ENCODE peak calls at places on chromosomes 12 and 14, in five cellular contexts. V is hepatocyte, I is cardiac muscle cell, D is A549, A is lung. T is an unnamed sample.

GRCh38 chr14:68932219-68932618 is 46.9 kb downstream of the ACTN1 start:
- DNase-seq in A (no peak), I (no peak), D (no peak), V (no peak), T (no peak)

GRCh38 chr14:36751116-36751515 is 89.5 kb downstream of the PAX9 start:
- DNase-seq in A (no peak), D (no peak), I (no peak), V (peak; percentile 38), T (no peak)

GRCh38 chr12:112170376-112170775 is 45.0 kb downstream of the TRAFD1 start:
- DNase-seq in A (no peak), V (no peak), D (peak; percentile 49), I (no peak), T (no peak)

GRCh38 chr12:100827901-100828520 is 33.4 kb downstream of the ANO4 start:
- DNase-seq in D (peak; percentile 4), I (peak; percentile 60), V (peak; percentile 49), A (no peak), T (no peak)

GRCh38 chr12:12877789-12878455 is 13.4 kb upstream of the GPRC5A start:
- DNase-seq in D (no peak), I (no peak), A (no peak), V (no peak), T (no peak)

GRCh38 chr12:124453419-124454351 is 113.7 kb downstream of the NCOR2 start:
- DNase-seq in V (no peak), I (peak; percentile 70), A (peak; percentile 74), D (peak; percentile 84), T (no peak)

GRCh38 chr12:50933459-50934124 is 18.8 kb upstream of the HIGD1C start:
- DNase-seq in V (peak; percentile 24), I (peak; percentile 11), D (no peak), A (no peak), T (no peak)

GRCh38 chr14:99876406-99876805 is 83.2 kb downstream of the EML1 start:
- DNase-seq in D (no peak), I (no peak), V (no peak), A (no peak), T (no peak)

GRCh38 chr12:98328467-98328866 is 186.9 kb upstream of the TMPO start:
- DNase-seq in V (no peak), D (no peak), A (no peak), I (no peak), T (no peak)

GRCh38 chr14:56304456-56304855 is 186.2 kb downstream of the PELI2 start:
- DNase-seq in D (no peak), V (no peak), A (no peak), I (no peak), T (no peak)

GRCh38 chr12:132899033-132899432 is 11.6 kb upstream of the CHFR start:
- DNase-seq in D (no peak), A (no peak), V (no peak), I (no peak), T (no peak)

GRCh38 chr14:72559227-72559626 is 334.7 kb downstream of the DPF3 start:
- DNase-seq in A (no peak), V (no peak), D (no peak), I (no peak), T (no peak)

GRCh38 chr12:131162113-131162512 is 208.4 kb downstream of the ADGRD1 start:
- DNase-seq in A (no peak), V (no peak), D (no peak), I (no peak), T (no peak)

GRCh38 chr12:121294151-121294889 is 2.2 kb downstream of the CAMKK2 start:
- DNase-seq in D (no peak), I (no peak), V (no peak), A (no peak), T (no peak)

GRCh38 chr14:61677469-61677868 is 17.8 kb upstream of the HIF1A start:
- DNase-seq in D (no peak), A (no peak), I (no peak), V (no peak), T (no peak)

GRCh38 chr12:93696462-93696861 is 19.3 kb downstream of the CRADD start:
- DNase-seq in V (no peak), D (no peak), A (no peak), I (no peak), T (no peak)

GRCh38 chr12:113128802-113129663 is 6.5 kb downstream of the RASAL1 start:
- DNase-seq in V (no peak), D (no peak), A (no peak), I (no peak), T (no peak)

GRCh38 chr14:32397871-32398640 is 69.0 kb downstream of the AKAP6 start:
- DNase-seq in V (no peak), A (no peak), I (no peak), D (no peak), T (no peak)

GRCh38 chr12:64653123-64653522 is 42.8 kb downstream of the RASSF3 start:
- DNase-seq in A (no peak), V (no peak), D (no peak), I (no peak), T (no peak)

GRCh38 chr12:64655141-64655540 is 44.8 kb downstream of the RASSF3 start:
- DNase-seq in D (no peak), I (no peak), V (no peak), A (no peak), T (no peak)

GRCh38 chr12:64658892-64659481 is 48.7 kb downstream of the RASSF3 start:
- DNase-seq in A (no peak), I (peak; percentile 4), D (no peak), V (no peak), T (no peak)

GRCh38 chr12:64660237-64661018 is 50.1 kb downstream of the RASSF3 start:
- DNase-seq in I (no peak), D (no peak), A (no peak), V (no peak), T (no peak)

DNA sequence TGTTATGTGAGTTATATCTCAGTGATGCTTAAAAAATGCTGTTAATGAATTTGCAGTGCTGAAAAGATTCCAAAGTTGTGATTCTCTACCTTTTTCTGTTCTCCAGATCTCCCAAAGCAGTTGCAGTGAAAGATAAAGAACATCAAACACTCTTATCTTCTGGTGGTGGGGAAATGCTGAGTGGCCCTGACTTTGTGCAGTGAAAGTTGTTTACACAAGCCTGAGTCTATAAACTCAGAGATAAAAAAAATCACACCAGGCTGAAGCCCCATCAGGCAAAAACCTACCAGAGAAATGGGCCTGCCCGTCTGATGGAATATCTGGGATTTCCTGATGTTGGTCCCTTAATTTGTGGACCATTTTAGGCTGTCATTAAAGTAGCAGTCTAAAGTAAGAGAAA is 46.1 kb downstream of the RASSF3 start:
- DNase-seq in I (no peak), D (no peak), V (peak; percentile 32), A (no peak), T (no peak)
- TF ChIP-seq CTCF in I (no peak), D (no peak), V (no peak), A (no peak), T (no peak)

GRCh38 chr14:51093371-51094281 is 1.3 kb downstream of the TRIM9 start:
- DNase-seq in D (peak; percentile 76), V (peak; percentile 32), I (peak; percentile 51), A (no peak), T (no peak)
- TF ChIP-seq CTCF in D (peak; percentile 77), V (peak; percentile 35), I (peak; percentile 38), A (no peak), T (no peak)

DNA sequence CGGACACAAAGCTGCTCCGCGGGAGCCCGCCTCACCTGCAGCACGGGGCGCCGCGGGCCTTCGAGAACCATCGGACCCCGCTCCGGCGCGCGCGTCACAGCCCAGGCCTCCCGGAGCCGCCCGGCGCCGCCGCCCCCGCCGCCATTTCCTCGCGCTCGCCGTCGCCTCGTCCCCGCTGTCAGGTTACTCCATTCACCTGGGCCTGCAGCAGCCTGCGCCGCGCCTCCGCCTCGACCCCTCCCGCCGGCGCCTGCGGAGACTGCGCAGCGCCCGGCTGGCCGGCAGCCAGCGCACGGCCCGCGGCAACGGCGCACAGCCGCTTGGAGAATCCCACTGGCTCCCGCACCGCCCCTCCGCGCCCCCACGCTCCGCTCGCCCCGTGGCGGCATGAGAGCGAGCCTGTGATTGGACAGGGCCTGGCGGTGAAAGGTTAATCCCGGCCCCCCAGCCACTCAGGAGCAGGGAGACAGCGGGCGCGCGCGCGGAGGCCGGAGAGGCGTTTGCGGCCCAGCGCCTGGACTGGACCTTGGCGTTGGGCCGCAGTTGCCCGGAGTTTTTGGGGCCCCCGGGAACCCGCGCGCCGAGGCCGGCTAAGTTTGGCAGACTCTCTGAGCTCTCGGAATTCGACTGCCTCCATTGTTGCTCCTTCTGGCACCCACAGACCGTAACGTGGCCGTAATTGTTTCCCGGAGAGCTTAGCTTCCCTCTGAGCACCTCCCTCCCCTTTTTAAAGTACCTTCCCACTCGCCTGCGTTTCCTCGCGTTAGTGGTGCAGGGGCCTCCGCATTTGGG is at the start of gene DICER1:
- DNase-seq in A (peak; percentile 97), D (peak; percentile 94), V (peak; percentile 98), I (peak; percentile 96), T (peak; percentile 96)
- TF ChIP-seq CTCF in A (no peak), D (no peak), V (no peak), I (no peak), T (no peak)

DNA sequence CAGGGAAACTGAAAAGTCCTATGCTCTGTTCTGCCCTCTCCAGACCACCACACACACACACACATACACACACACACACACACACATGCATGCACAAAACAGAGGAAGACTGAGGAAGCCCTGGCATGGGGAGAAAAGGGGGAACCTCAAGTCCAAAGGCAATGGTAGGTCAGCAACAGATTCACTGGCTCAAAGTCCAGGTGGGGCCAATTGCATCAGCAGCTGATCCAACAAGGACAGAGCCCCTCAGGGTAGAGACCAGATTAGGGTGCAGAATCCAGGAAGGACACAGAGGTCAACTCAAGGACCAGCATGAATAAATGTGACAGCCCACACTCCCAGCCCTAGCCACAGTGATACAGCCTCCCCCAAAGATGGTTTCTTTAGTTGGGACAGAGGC is 425.0 kb upstream of the SOX5 start:
- DNase-seq in I (no peak), D (no peak), A (no peak), V (no peak), T (no peak)
- TF ChIP-seq CTCF in I (no peak), D (no peak), A (no peak), V (no peak), T (no peak)